ENCODE peak calls at places on chromosome 9, in four cellular contexts. Y is posterior cingulate gyrus, F is Peyer's patch, W is mesendoderm. L is an unnamed sample.

GRCh38 chr9:92610470-92611420 is 59.2 kb downstream of the IPPK start:
- DNase-seq in Y (no peak), F (no peak), W (no peak), L (no peak)

GRCh38 chr9:136059851-136060670 is 35.0 kb downstream of the NACC2 start:
- DNase-seq in Y (no peak), F (peak), W (no peak), L (peak)

GRCh38 chr9:35731415-35732184 is 395 bp downstream of the TLN1 start:
- DNase-seq in Y (peak), F (no peak), W (no peak), L (no peak)

GRCh38 chr9:111900934-111901612 is 4.5 kb downstream of the UGCG start:
- DNase-seq in Y (no peak), F (no peak), W (no peak), L (no peak)

GRCh38 chr9:28539432-28539831 is 966.2 kb upstream of the C9orf72 start:
- DNase-seq in Y (no peak), F (no peak), W (no peak), L (no peak)

GRCh38 chr9:82706781-82707180 is 356.2 kb downstream of the RASEF start:
- DNase-seq in Y (no peak), F (no peak), W (no peak), L (no peak)

GRCh38 chr9:2087500-2088313 is 72.6 kb downstream of the SMARCA2 start:
- DNase-seq in Y (no peak), F (no peak), W (peak), L (no peak)

GRCh38 chr9:122498883-122499288 is 11.7 kb upstream of the OR1J2 start:
- DNase-seq in Y (no peak), F (no peak), W (peak), L (no peak)

GRCh38 chr9:18320046-18320445 is 153.9 kb upstream of the ADAMTSL1 start:
- DNase-seq in Y (no peak), F (no peak), W (peak), L (no peak)

GRCh38 chr9:7186175-7186574 is 428.4 kb downstream of the KDM4C start:
- DNase-seq in Y (no peak), F (no peak), W (peak), L (no peak)

GRCh38 chr9:130236436-130236985 is 29.0 kb upstream of the HMCN2 start:
- DNase-seq in Y (no peak), F (no peak), W (no peak), L (no peak)

GRCh38 chr9:2039294-2040180 is 24.4 kb downstream of the SMARCA2 start:
- DNase-seq in Y (no peak), F (no peak), W (no peak), L (no peak)

GRCh38 chr9:347667-348292 is 133.1 kb downstream of the DOCK8 start:
- DNase-seq in Y (no peak), F (no peak), W (peak), L (no peak)

GRCh38 chr9:123099548-123099947 is 66.1 kb downstream of the GPR21 start:
- DNase-seq in Y (no peak), F (no peak), W (no peak), L (no peak)

GRCh38 chr9:88995205-88995604 is 3.9 kb downstream of the S1PR3 start:
- DNase-seq in Y (no peak), F (no peak), W (no peak), L (no peak)

GRCh38 chr9:21825637-21826036 is 23.2 kb downstream of the MTAP start:
- DNase-seq in Y (no peak), F (no peak), W (no peak), L (no peak)

GRCh38 chr9:137017791-137018497 is 10.1 kb downstream of the ABCA2 start:
- DNase-seq in Y (no peak), F (no peak), W (no peak), L (no peak)

GRCh38 chr9:15160673-15161072 is 146.3 kb downstream of the TTC39B start:
- DNase-seq in Y (no peak), F (no peak), W (no peak), L (no peak)

GRCh38 chr9:133153227-133154096 is 10.3 kb downstream of the GBGT1 start:
- DNase-seq in Y (no peak), F (no peak), W (no peak), L (no peak)

GRCh38 chr9:137428841-137429545 is 5.8 kb downstream of the NOXA1 start:
- DNase-seq in Y (no peak), F (no peak), W (no peak), L (peak)

GRCh38 chr9:129052592-129052991 is 16.2 kb downstream of the MIGA2 start:
- DNase-seq in Y (no peak), F (peak), W (no peak), L (peak)

GRCh38 chr9:94511134-94511942 is 43.5 kb upstream of the PCAT7 start:
- DNase-seq in Y (no peak), F (no peak), W (no peak), L (no peak)

GRCh38 chr9:7368410-7369292 is 430.9 kb downstream of the DMAC1 start:
- DNase-seq in Y (no peak), F (no peak), W (no peak), L (no peak)

GRCh38 chr9:72315089-72315509 is 49.9 kb downstream of the ZFAND5 start:
- DNase-seq in Y (peak), F (peak), W (no peak), L (no peak)

L was measured in right lobe of liver.